ENCODE peak calls at places on chromosome 5, in five cellular contexts. Z is GM12878, J is HepG2, Q is SK-N-SH, A is K562. E is an unnamed sample.
A peak's percentile ranks its signal among the peaks of the same experiment; 100 is the strongest.

GRCh38 chr5:103467831-103468230 is 94.8 kb downstream of the NUDT12 start:
- DNase-seq in Z (no peak), J (no peak), Q (no peak), A (no peak), E (no peak)

GRCh38 chr5:5291357-5291756 is 131.1 kb upstream of the ICE1 start:
- DNase-seq in Z (no peak), J (no peak), Q (no peak), A (no peak), E (no peak)

GRCh38 chr5:139403787-139404483 is at the start of gene SPATA24:
- DNase-seq in Z (peak; percentile 95), J (peak; percentile 89), Q (peak; percentile 95), A (peak; percentile 99), E (peak; percentile 97)

GRCh38 chr5:142287096-142287972 is 37.5 kb downstream of the SPRY4 start:
- DNase-seq in Z (peak; percentile 5), J (no peak), Q (no peak), A (no peak), E (no peak)

GRCh38 chr5:59174248-59174844 is 591.5 kb downstream of the RAB3C start:
- DNase-seq in Z (no peak), J (peak; percentile 63), Q (peak; percentile 54), A (no peak), E (peak; percentile 56)

GRCh38 chr5:99763021-99763814 is 772.0 kb upstream of the FAM174A start:
- DNase-seq in Z (no peak), J (no peak), Q (no peak), A (no peak), E (no peak)

GRCh38 chr5:97231025-97231636 is 48.1 kb upstream of the RIOK2 start:
- DNase-seq in Z (peak; percentile 20), J (peak; percentile 70), Q (peak; percentile 44), A (peak; percentile 22), E (peak; percentile 53)

GRCh38 chr5:88438006-88438405 is 169.4 kb upstream of the TMEM161B start:
- DNase-seq in Z (no peak), J (no peak), Q (no peak), A (no peak), E (no peak)

GRCh38 chr5:35773936-35774335 is 82.8 kb upstream of the IL7R start:
- DNase-seq in Z (no peak), J (no peak), Q (no peak), A (no peak), E (no peak)

GRCh38 chr5:86070719-86071118 is 547.0 kb upstream of the COX7C start:
- DNase-seq in Z (no peak), J (peak; percentile 12), Q (no peak), A (no peak), E (no peak)

GRCh38 chr5:2297991-2298390 is 415.3 kb upstream of the IRX4 start:
- DNase-seq in Z (no peak), J (no peak), Q (no peak), A (no peak), E (no peak)

GRCh38 chr5:115947260-115947659 is 15.0 kb upstream of the LVRN start:
- DNase-seq in Z (no peak), J (no peak), Q (no peak), A (no peak), E (no peak)

GRCh38 chr5:173035904-173036707 is 20.0 kb upstream of the CREBRF start:
- DNase-seq in Z (peak; percentile 88), J (no peak), Q (no peak), A (no peak), E (no peak)

GRCh38 chr5:101425345-101425744 is 522.3 kb upstream of the ST8SIA4 start:
- DNase-seq in Z (no peak), J (no peak), Q (no peak), A (no peak), E (no peak)

GRCh38 chr5:72841756-72842535 is 25.5 kb downstream of the TNPO1 start:
- DNase-seq in Z (no peak), J (no peak), Q (no peak), A (no peak), E (no peak)

GRCh38 chr5:175897285-175897684 is 25.9 kb downstream of the CPLX2 start:
- DNase-seq in Z (no peak), J (no peak), Q (no peak), A (no peak), E (no peak)

GRCh38 chr5:126357585-126358342 is 65.4 kb upstream of the GRAMD2B start:
- DNase-seq in Z (no peak), J (no peak), Q (no peak), A (no peak), E (no peak)

GRCh38 chr5:102737161-102737560 is 17.9 kb upstream of the PAM start:
- DNase-seq in Z (no peak), J (no peak), Q (no peak), A (no peak), E (no peak)

GRCh38 chr5:149177339-149177843 is 36.1 kb downstream of the ABLIM3 start:
- DNase-seq in Z (no peak), J (no peak), Q (no peak), A (no peak), E (no peak)

GRCh38 chr5:10524376-10525123 is 39.3 kb upstream of the ANKRD33B start:
- DNase-seq in Z (no peak), J (no peak), Q (peak; percentile 67), A (no peak), E (no peak)

GRCh38 chr5:148808864-148809642 is 17.4 kb upstream of the ADRB2 start:
- DNase-seq in Z (peak; percentile 58), J (no peak), Q (peak; percentile 44), A (no peak), E (peak; percentile 38)

GRCh38 chr5:165906879-165907278 is 2384.6 kb upstream of the WWC1 start:
- DNase-seq in Z (no peak), J (no peak), Q (no peak), A (no peak), E (no peak)

GRCh38 chr5:139757727-139758509 is 37.7 kb upstream of the PSD2 start:
- DNase-seq in Z (no peak), J (peak; percentile 65), Q (no peak), A (no peak), E (no peak)

GRCh38 chr5:23139338-23140171 is 286.4 kb upstream of the CDH12 start:
- DNase-seq in Z (no peak), J (peak; percentile 3), Q (peak; percentile 3), A (no peak), E (peak; percentile 20)

GRCh38 chr5:195401-196160 is 4.3 kb downstream of the LRRC14B start:
- DNase-seq in Z (no peak), J (no peak), Q (no peak), A (peak; percentile 54), E (no peak)

GRCh38 chr5:179271301-179271650 is 74.0 kb downstream of the ADAMTS2 start:
- DNase-seq in Z (no peak), J (no peak), Q (peak; percentile 33), A (no peak), E (no peak)
- TF ChIP-seq FOXM1 in Z (no peak), J (no peak), Q (no peak), A (no peak), E (no peak)

GRCh38 chr5:171391996-171392577 is 4.4 kb downstream of the NPM1 start:
- DNase-seq in Z (no peak), J (no peak), Q (no peak), A (no peak), E (no peak)

GRCh38 chr5:171397599-171397998 is 9.9 kb downstream of the NPM1 start:
- DNase-seq in Z (no peak), J (no peak), Q (no peak), A (no peak), E (no peak)

GRCh38 chr5:171397190-171397589 is 9.5 kb downstream of the NPM1 start:
- DNase-seq in Z (no peak), J (no peak), Q (no peak), A (no peak), E (no peak)

GRCh38 chr5:171392585-171393159 is 5.0 kb downstream of the NPM1 start:
- DNase-seq in Z (no peak), J (no peak), Q (no peak), A (no peak), E (no peak)

GRCh38 chr5:171395042-171395441 is 7.4 kb downstream of the NPM1 start:
- DNase-seq in Z (no peak), J (no peak), Q (no peak), A (no peak), E (no peak)
- TF ChIP-seq FOXM1 in Z (no peak), J (no peak), Q (no peak), A (no peak), E (no peak)

GRCh38 chr5:52996966-52997365 is 7.8 kb downstream of the ITGA2 start:
- DNase-seq in Z (no peak), J (no peak), Q (no peak), A (no peak), E (no peak)
- TF ChIP-seq FOXM1 in Z (no peak), J (no peak), Q (no peak), A (no peak), E (no peak)

GRCh38 chr5:29899583-29899982 is 1293.9 kb upstream of the CDH6 start:
- DNase-seq in Z (no peak), J (peak; percentile 24), Q (no peak), A (no peak), E (no peak)
- TF ChIP-seq FOXM1 in Z (no peak), J (no peak), Q (no peak), A (no peak), E (no peak)

E was measured in HEK293T.